ENCODE peak calls at places on chromosomes 1 and 21, in four cellular contexts. M, E, D and A are unnamed samples.

GRCh38 chr1:1004780-1005697 is 5.1 kb upstream of the HES4 start:
- DNase-seq in E (peak), M (peak), D (peak), A (peak)

GRCh38 chr1:58966103-58966916 is 182.5 kb upstream of the JUN start:
- DNase-seq in E (no peak), D (no peak), M (no peak), A (no peak)

GRCh38 chr1:227449051-227449450 is 114.3 kb upstream of the ZNF678 start:
- DNase-seq in E (no peak), D (peak), M (no peak), A (peak)

GRCh38 chr1:107804134-107804533 is 160.8 kb downstream of the VAV3 start:
- DNase-seq in E (no peak), M (no peak), D (no peak), A (no peak)

GRCh38 chr1:183870351-183871077 is 65.6 kb downstream of the RGL1 start:
- DNase-seq in E (no peak), D (no peak), M (peak), A (no peak)

GRCh38 chr1:69172003-69173000 is 395.4 kb upstream of the LRRC7 start:
- DNase-seq in M (peak), D (peak), E (peak), A (no peak)

GRCh38 chr1:172359531-172359991 is 60.9 kb upstream of the C1orf105 start:
- DNase-seq in E (peak), D (peak), M (peak), A (no peak)

GRCh38 chr1:2103901-2104590 is 53.8 kb downstream of the PRKCZ start:
- DNase-seq in D (no peak), E (no peak), M (no peak), A (no peak)

GRCh38 chr1:175834597-175834996 is 91.2 kb upstream of the TNR start:
- DNase-seq in M (no peak), D (no peak), E (no peak), A (no peak)

GRCh38 chr1:155004352-155005075 is 1.9 kb downstream of the ZBTB7B start:
- DNase-seq in D (no peak), E (no peak), M (no peak), A (no peak)

GRCh38 chr21:25421327-25422028 is 185.8 kb downstream of the MRPL39 start:
- DNase-seq in D (peak), E (peak), M (peak), A (peak)

GRCh38 chr21:44085491-44086321 is 21.5 kb upstream of the PWP2 start:
- DNase-seq in D (peak), E (no peak), M (peak), A (no peak)

GRCh38 chr21:29025328-29025713 is 853 bp downstream of the USP16 start:
- DNase-seq in M (peak), E (no peak), D (peak), A (no peak)

GRCh38 chr1:66373072-66373685 is 160.8 kb upstream of the SGIP1 start:
- DNase-seq in E (no peak), D (no peak), M (no peak), A (no peak)

GRCh38 chr1:160862151-160863061 is at the start of gene CD244:
- DNase-seq in E (no peak), D (peak), M (peak), A (no peak)

GRCh38 chr1:25356848-25357247 is 18.7 kb downstream of the TMEM50A start:
- DNase-seq in M (no peak), D (no peak), E (no peak), A (no peak)

GRCh38 chr1:84919461-84919970 is 26.5 kb upstream of the LPAR3 start:
- DNase-seq in E (no peak), M (no peak), D (no peak), A (no peak)

GRCh38 chr1:116737855-116738318 is 16.3 kb upstream of the CD2 start:
- DNase-seq in E (no peak), D (no peak), M (no peak), A (no peak)

GRCh38 chr1:226710501-226710900 is 28.6 kb downstream of the ITPKB start:
- DNase-seq in D (no peak), M (no peak), E (no peak), A (no peak)

GRCh38 chr1:197485790-197486189 is 217.7 kb downstream of the CRB1 start:
- DNase-seq in D (no peak), E (no peak), M (no peak), A (no peak)

GRCh38 chr1:240663160-240663879 is 51.4 kb upstream of the GREM2 start:
- DNase-seq in D (no peak), M (peak), E (no peak), A (no peak)

GRCh38 chr1:16117369-16117768 is 38.5 kb downstream of the EPHA2 start:
- DNase-seq in D (peak), M (no peak), E (no peak), A (no peak)

DNA sequence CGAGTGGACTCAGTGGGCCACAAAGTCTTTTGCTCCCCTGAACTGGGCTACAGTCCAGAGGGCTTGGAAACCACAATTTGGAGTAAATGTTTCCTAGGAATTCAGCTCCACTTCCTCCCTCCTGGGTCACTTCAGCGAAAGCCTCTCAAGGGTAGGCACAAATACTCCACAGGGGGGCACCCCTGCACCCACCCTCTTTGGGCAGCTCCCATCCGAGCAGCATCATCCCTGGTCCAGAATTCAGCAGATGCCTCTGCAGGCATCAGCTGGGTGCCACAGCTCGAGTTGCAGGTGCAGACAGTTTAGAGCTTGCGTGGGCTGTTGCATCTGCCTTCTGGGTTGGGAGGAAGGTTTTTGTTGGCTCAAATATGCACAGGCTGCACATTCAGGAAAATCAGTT is 25.0 kb downstream of the KANK4 start:
- DNase-seq in M (no peak), E (peak), D (peak), A (peak)
- TF ChIP-seq CTCF in M (no peak), E (peak), D (peak), A (peak)

GRCh38 chr1:101567582-101568189 is 330.9 kb downstream of the S1PR1 start:
- DNase-seq in D (peak), E (peak), M (peak), A (peak)
- TF ChIP-seq CTCF in D (peak), E (peak), M (peak), A (peak)

DNA sequence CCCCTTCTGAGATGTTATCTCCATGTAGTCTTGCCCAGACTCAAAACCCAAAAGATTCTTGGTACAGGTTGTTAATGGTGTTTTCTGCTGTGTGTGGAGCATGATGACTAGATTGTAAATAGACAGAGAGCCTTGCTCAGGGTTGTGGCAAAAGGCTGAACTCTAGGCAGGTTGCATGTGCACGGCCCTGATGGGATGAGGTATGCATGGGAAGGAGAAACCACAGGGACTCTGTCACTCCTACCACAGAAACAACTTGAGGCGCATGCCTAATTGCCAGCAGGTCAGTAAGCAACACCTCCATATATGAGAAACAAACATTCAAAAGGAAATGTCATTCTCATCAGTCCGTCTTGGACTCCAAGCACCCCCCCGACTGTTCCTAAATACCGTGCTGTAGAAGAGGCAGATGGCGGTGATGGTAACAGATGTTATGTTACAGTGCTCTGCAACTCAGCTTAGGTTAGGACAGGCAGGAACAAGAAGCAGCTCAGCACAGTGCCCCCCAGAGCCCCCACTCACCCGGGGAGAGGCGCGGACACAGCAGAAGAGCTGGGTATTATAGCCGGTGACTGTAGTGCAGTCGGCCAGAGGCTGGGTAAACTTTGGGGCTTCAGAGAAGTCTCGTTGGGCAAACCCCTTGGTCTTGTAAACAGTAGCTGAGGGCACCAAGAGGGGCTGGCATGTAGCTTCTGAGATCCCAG is 10.9 kb downstream of the MYBPHL start:
- DNase-seq in D (no peak), M (no peak), E (no peak), A (no peak)
- TF ChIP-seq CTCF in D (no peak), M (no peak), E (no peak), A (no peak)

GRCh38 chr1:21541330-21541729 is 32.1 kb downstream of the ALPL start:
- DNase-seq in E (no peak), M (no peak), D (no peak), A (no peak)

GRCh38 chr1:21537511-21537931 is 28.3 kb downstream of the ALPL start:
- DNase-seq in E (no peak), M (no peak), D (no peak), A (no peak)

GRCh38 chr1:21537932-21538630 is 28.9 kb downstream of the ALPL start:
- DNase-seq in D (peak), M (peak), E (peak), A (no peak)

GRCh38 chr1:21541835-21542234 is 32.6 kb downstream of the ALPL start:
- DNase-seq in M (peak), E (peak), D (peak), A (no peak)

DNA sequence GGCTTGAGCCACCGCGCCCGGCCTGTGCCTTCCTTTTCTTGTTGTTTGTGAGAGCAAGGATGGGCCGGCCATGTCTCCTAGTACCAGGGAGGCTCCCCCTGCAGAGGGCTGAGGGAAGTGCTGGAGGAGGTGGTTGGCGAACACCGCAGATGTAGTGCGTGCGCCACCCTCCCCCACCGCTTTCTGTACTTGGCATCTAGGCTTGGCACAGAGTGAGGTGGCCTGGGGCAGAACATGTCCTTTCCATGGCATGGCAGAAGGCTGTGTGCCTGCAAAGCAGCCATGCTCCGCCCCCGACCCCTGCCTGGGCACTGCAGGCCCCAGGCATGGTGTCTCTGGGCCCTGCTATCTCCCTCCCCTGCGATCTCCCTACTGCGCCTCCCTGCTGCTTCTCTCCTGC is 30.7 kb downstream of the ALPL start:
- DNase-seq in M (no peak), E (no peak), D (no peak), A (peak)
- TF ChIP-seq CTCF in M (peak), E (peak), D (peak), A (no peak)

GRCh38 chr1:208652300-208653160 is 408.3 kb upstream of the PLXNA2 start:
- DNase-seq in M (peak), D (peak), E (peak), A (peak)

GRCh38 chr1:208654241-208654640 is 410.1 kb upstream of the PLXNA2 start:
- DNase-seq in E (peak), D (peak), M (peak), A (peak)
- TF ChIP-seq CTCF in E (peak), D (peak), M (peak), A (peak)